ENCODE peak calls at places on chromosome 20, in four cellular contexts. One of them, this sample, is unnamed.

GRCh38 chr20:45725134-45725533 is 3.0 kb downstream of the SPINT4 start:
- DNase-seq in tibial artery: no peak
- DNase-seq in effector memory CD4-positive, alpha-beta T cell: no peak
- DNase-seq in A549: no peak
- DNase-seq in this sample: no peak

GRCh38 chr20:6397115-6397514 is 274.3 kb upstream of the FERMT1 start:
- DNase-seq in tibial artery: no peak
- DNase-seq in effector memory CD4-positive, alpha-beta T cell: no peak
- DNase-seq in A549: no peak
- DNase-seq in this sample: no peak

GRCh38 chr20:35174458-35175216 is 2.8 kb downstream of the PROCR start:
- DNase-seq in tibial artery: no peak
- DNase-seq in effector memory CD4-positive, alpha-beta T cell: no peak
- DNase-seq in A549: peak; percentile 37
- DNase-seq in this sample: no peak

GRCh38 chr20:9397928-9398327 is 116.5 kb upstream of the LAMP5 start:
- DNase-seq in tibial artery: peak; percentile 28
- DNase-seq in effector memory CD4-positive, alpha-beta T cell: no peak
- DNase-seq in A549: no peak
- DNase-seq in this sample: no peak

GRCh38 chr20:6768228-6769185 is 1.0 kb downstream of the BMP2 start:
- DNase-seq in tibial artery: peak; percentile 50
- DNase-seq in effector memory CD4-positive, alpha-beta T cell: no peak
- DNase-seq in A549: peak; percentile 15
- DNase-seq in this sample: peak; percentile 20

GRCh38 chr20:25272223-25273000 is 24.5 kb downstream of the PYGB start:
- DNase-seq in tibial artery: peak; percentile 22
- DNase-seq in effector memory CD4-positive, alpha-beta T cell: no peak
- DNase-seq in A549: no peak
- DNase-seq in this sample: no peak

GRCh38 chr20:10537850-10538480 is 102.9 kb downstream of the SLX4IP start:
- DNase-seq in tibial artery: no peak
- DNase-seq in effector memory CD4-positive, alpha-beta T cell: no peak
- DNase-seq in A549: no peak
- DNase-seq in this sample: no peak

GRCh38 chr20:36861625-36861874 is 14.4 kb upstream of the TLDC2 start:
- DNase-seq in tibial artery: no peak
- DNase-seq in effector memory CD4-positive, alpha-beta T cell: no peak
- DNase-seq in A549: peak; percentile 25
- DNase-seq in this sample: no peak

GRCh38 chr20:58495623-58496428 is 19.4 kb downstream of the APCDD1L start:
- DNase-seq in tibial artery: no peak
- DNase-seq in effector memory CD4-positive, alpha-beta T cell: no peak
- DNase-seq in A549: no peak
- DNase-seq in this sample: no peak

GRCh38 chr20:59305898-59306640 is 5.7 kb downstream of the EDN3 start:
- DNase-seq in tibial artery: no peak
- DNase-seq in effector memory CD4-positive, alpha-beta T cell: no peak
- DNase-seq in A549: no peak
- DNase-seq in this sample: no peak

GRCh38 chr20:54320148-54320607 is 112.3 kb downstream of the PFDN4 start:
- DNase-seq in tibial artery: no peak
- DNase-seq in effector memory CD4-positive, alpha-beta T cell: no peak
- DNase-seq in A549: peak; percentile 17
- DNase-seq in this sample: no peak

GRCh38 chr20:32482251-32483220 is 102.6 kb downstream of the NOL4L start:
- DNase-seq in tibial artery: peak; percentile 40
- DNase-seq in effector memory CD4-positive, alpha-beta T cell: peak; percentile 22
- DNase-seq in A549: no peak
- DNase-seq in this sample: no peak

GRCh38 chr20:32485126-32485769 is 99.9 kb downstream of the NOL4L start:
- DNase-seq in tibial artery: peak; percentile 87
- DNase-seq in effector memory CD4-positive, alpha-beta T cell: peak; percentile 66
- DNase-seq in A549: peak; percentile 85
- DNase-seq in this sample: peak; percentile 93

GRCh38 chr20:32485770-32486248 is 99.3 kb downstream of the NOL4L start:
- DNase-seq in tibial artery: no peak
- DNase-seq in effector memory CD4-positive, alpha-beta T cell: no peak
- DNase-seq in A549: no peak
- DNase-seq in this sample: no peak

GRCh38 chr20:32483351-32484220 is 101.5 kb downstream of the NOL4L start:
- DNase-seq in tibial artery: peak; percentile 38
- DNase-seq in effector memory CD4-positive, alpha-beta T cell: peak; percentile 65
- DNase-seq in A549: peak; percentile 84
- DNase-seq in this sample: peak; percentile 43

DNA sequence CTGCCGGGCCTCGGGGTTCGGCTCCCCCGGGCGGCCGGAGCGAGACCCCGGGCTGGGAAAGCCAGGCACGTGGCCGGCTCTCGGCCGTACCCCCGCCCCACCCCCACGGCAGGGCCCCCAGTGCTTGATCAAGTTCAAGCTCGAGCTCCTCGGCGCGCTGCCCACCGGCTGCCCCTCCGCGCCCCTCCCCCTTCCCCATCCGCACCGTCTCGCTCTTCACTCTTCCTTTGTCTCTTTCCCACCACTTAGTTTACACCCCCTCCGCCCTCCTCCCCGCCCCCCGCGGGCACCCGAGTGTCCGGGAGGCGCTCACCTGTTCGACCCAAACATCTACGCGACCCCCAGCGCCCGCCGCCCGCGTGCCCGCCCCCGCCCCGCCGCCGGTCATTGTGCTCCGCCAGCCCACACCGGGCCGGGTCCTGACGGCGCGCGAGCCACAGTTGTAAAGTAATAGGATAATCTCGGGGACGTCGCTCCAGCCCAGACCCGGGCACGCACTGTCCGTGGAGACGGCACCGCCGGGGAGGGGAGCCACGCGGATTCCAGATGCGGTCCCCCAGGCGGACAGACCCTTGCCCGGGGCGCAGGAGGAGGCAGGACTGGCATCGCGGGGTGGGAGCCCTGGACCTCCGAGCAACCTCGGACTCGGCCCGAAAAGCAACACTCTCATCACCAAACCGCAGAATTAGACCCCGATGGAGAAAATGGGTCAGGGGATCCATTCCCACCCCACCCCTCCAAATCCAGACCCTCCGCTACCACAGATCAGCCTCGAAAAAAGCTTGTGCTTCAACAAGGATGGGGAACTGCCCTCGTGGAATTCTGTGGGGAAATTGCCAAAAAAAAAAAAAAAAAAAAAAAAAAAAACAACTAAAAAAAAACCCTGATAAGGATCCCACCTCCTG is 100.7 kb downstream of the NOL4L start:
- DNase-seq in tibial artery: peak; percentile 49
- DNase-seq in effector memory CD4-positive, alpha-beta T cell: peak; percentile 27
- DNase-seq in A549: peak; percentile 52
- DNase-seq in this sample: no peak
- H3K4me1 ChIP-seq in tibial artery: peaks cover 10% of the 10 kb centered on the region
- H3K4me1 ChIP-seq in effector memory CD4-positive, alpha-beta T cell: peaks cover 21% of the 10 kb centered on the region
- H3K4me1 ChIP-seq in A549: peaks cover 28% of the 10 kb centered on the region
- H3K4me1 ChIP-seq in this sample: peaks cover 29% of the 10 kb centered on the region

DNA sequence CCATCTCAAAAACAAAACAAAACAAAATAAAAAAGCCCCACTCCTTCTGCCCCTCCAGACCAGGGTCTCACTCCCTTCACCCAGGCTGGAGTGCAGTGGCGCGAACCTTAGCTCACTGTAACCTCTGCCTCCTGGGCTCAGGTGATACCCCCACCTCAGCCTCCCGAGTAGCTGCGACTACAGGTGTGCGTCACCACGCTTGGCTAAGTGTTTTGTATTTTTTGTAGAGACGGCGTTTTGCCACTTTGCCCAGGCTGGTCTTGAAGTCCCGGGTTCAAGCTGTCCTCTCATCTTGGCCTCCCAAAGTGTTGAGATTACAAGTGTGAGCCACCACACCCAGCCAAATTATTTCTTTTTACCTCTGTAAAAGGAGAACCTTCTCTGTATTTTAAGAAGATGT is 110.1 kb downstream of the NCOA3 start:
- DNase-seq in tibial artery: no peak
- DNase-seq in effector memory CD4-positive, alpha-beta T cell: no peak
- DNase-seq in A549: no peak
- DNase-seq in this sample: no peak
- H3K4me1 ChIP-seq in tibial artery: peaks cover 12% of the 10 kb centered on the region
- H3K4me1 ChIP-seq in effector memory CD4-positive, alpha-beta T cell: peaks cover 31% of the 10 kb centered on the region
- H3K4me1 ChIP-seq in A549: peaks cover 62% of the 10 kb centered on the region
- H3K4me1 ChIP-seq in this sample: peaks cover 6% of the 10 kb centered on the region

GRCh38 chr20:50676888-50677287 is 14.5 kb downstream of the RIPOR3 start:
- DNase-seq in tibial artery: no peak
- DNase-seq in effector memory CD4-positive, alpha-beta T cell: no peak
- DNase-seq in A549: no peak
- DNase-seq in this sample: no peak
- H3K4me1 ChIP-seq in tibial artery: no peaks in the 10 kb centered on the region
- H3K4me1 ChIP-seq in effector memory CD4-positive, alpha-beta T cell: no peaks in the 10 kb centered on the region
- H3K4me1 ChIP-seq in A549: peaks cover 36% of the 10 kb centered on the region
- H3K4me1 ChIP-seq in this sample: peaks cover 21% of the 10 kb centered on the region

GRCh38 chr20:37880726-37881591 is 22.0 kb upstream of the VSTM2L start:
- DNase-seq in tibial artery: no peak
- DNase-seq in effector memory CD4-positive, alpha-beta T cell: no peak
- DNase-seq in A549: no peak
- DNase-seq in this sample: no peak
- H3K4me1 ChIP-seq in tibial artery: no peaks in the 10 kb centered on the region
- H3K4me1 ChIP-seq in effector memory CD4-positive, alpha-beta T cell: no peaks in the 10 kb centered on the region
- H3K4me1 ChIP-seq in A549: no peaks in the 10 kb centered on the region
- H3K4me1 ChIP-seq in this sample: no peaks in the 10 kb centered on the region

This sample was measured in tibial nerve.